ENCODE peak calls at places on chromosomes 16 and 17, in four cellular contexts. One of them, this sample, is unnamed.
A peak's percentile ranks its signal among the peaks of the same experiment; 100 is the strongest.

GRCh38 chr17:82316651-82317393 is 586 bp downstream of the CD7 start:
- DNase-seq in mesendoderm: no peak
- DNase-seq in IMR-90: no peak
- DNase-seq in H9: no peak
- DNase-seq in this sample: no peak

GRCh38 chr16:49704586-49705155 is 151.2 kb downstream of the ZNF423 start:
- DNase-seq in IMR-90: no peak
- DNase-seq in mesendoderm: peak; percentile 66
- DNase-seq in H9: peak; percentile 68
- DNase-seq in this sample: no peak

GRCh38 chr16:10600792-10601443 is 20.5 kb upstream of the EMP2 start:
- DNase-seq in H9: no peak
- DNase-seq in mesendoderm: no peak
- DNase-seq in IMR-90: peak; percentile 38
- DNase-seq in this sample: no peak

GRCh38 chr17:58960068-58960467 is 146.6 kb downstream of the TRIM37 start:
- DNase-seq in IMR-90: peak; percentile 74
- DNase-seq in H9: no peak
- DNase-seq in mesendoderm: peak; percentile 62
- DNase-seq in this sample: no peak

GRCh38 chr16:22670551-22670970 is 143.4 kb upstream of the HS3ST2 start:
- DNase-seq in IMR-90: no peak
- DNase-seq in mesendoderm: peak; percentile 82
- DNase-seq in H9: peak; percentile 94
- DNase-seq in this sample: peak; percentile 86

GRCh38 chr16:87412371-87412995 is 20.3 kb downstream of the MAP1LC3B start:
- DNase-seq in mesendoderm: no peak
- DNase-seq in H9: no peak
- DNase-seq in IMR-90: no peak
- DNase-seq in this sample: no peak

GRCh38 chr17:15431766-15432165 is 35.7 kb downstream of the CDRT4 start:
- DNase-seq in mesendoderm: no peak
- DNase-seq in IMR-90: no peak
- DNase-seq in H9: no peak
- DNase-seq in this sample: no peak

GRCh38 chr17:37802712-37803416 is 58.0 kb upstream of the HNF1B start:
- DNase-seq in H9: no peak
- DNase-seq in IMR-90: peak; percentile 80
- DNase-seq in mesendoderm: no peak
- DNase-seq in this sample: no peak

GRCh38 chr16:75837681-75838080 is 111.4 kb upstream of the CPHXL start:
- DNase-seq in mesendoderm: peak; percentile 62
- DNase-seq in H9: no peak
- DNase-seq in IMR-90: no peak
- DNase-seq in this sample: no peak

GRCh38 chr17:32267690-32268205 is 2.1 kb downstream of the RHBDL3 start:
- DNase-seq in H9: peak; percentile 65
- DNase-seq in mesendoderm: peak; percentile 62
- DNase-seq in IMR-90: no peak
- DNase-seq in this sample: peak; percentile 56

GRCh38 chr16:75379911-75380847 is 53.1 kb downstream of the CFDP1 start:
- DNase-seq in H9: no peak
- DNase-seq in mesendoderm: no peak
- DNase-seq in IMR-90: no peak
- DNase-seq in this sample: no peak

GRCh38 chr17:30391534-30391933 is 12.8 kb downstream of the CPD start:
- DNase-seq in H9: no peak
- DNase-seq in mesendoderm: peak; percentile 42
- DNase-seq in IMR-90: no peak
- DNase-seq in this sample: no peak

GRCh38 chr17:42512733-42513251 is 23.2 kb upstream of the NAGLU start:
- DNase-seq in IMR-90: peak; percentile 56
- DNase-seq in mesendoderm: no peak
- DNase-seq in H9: no peak
- DNase-seq in this sample: no peak

GRCh38 chr16:35908942-35909341 is 2449.5 kb downstream of the TP53TG3F start:
- DNase-seq in IMR-90: no peak
- DNase-seq in mesendoderm: peak; percentile 1
- DNase-seq in H9: no peak
- DNase-seq in this sample: no peak

GRCh38 chr16:65938083-65938482 is 428.4 kb upstream of the CDH5 start:
- DNase-seq in H9: no peak
- DNase-seq in mesendoderm: no peak
- DNase-seq in IMR-90: no peak
- DNase-seq in this sample: no peak
- H2AK5ac ChIP-seq in H9: no peak overlapping the region
- H2AK5ac ChIP-seq in mesendoderm: no peak overlapping the region
- H2AK5ac ChIP-seq in IMR-90: no peak overlapping the region
- H2AK5ac ChIP-seq in this sample: no peak overlapping the region

DNA sequence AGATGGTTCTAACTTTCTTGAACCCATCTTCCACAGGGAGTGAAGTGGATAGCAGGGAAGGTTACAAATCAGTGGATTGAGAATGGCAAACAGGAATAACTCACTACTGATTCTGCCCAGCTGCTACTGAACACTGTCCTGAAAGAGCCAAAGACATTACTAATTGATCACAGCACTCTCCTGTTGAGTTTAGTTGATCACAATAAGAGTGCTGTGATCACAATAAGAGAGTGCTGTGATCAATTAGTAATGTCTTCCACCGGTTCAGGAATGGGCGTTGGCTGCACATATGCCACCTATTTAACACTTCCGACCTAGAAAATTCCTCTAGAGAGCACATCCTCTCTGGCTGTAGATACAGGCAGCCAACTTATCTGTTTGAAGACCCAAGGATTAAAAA is 11.4 kb downstream of the CFAP97D1 start:
- DNase-seq in IMR-90: peak; percentile 49
- DNase-seq in mesendoderm: peak; percentile 90
- DNase-seq in H9: peak; percentile 52
- DNase-seq in this sample: no peak
- H3K56ac ChIP-seq in IMR-90: no peak overlapping the region
- H3K56ac ChIP-seq in mesendoderm: no peak overlapping the region
- H3K56ac ChIP-seq in H9: no peak overlapping the region
- H3K56ac ChIP-seq in this sample: no peak overlapping the region

DNA sequence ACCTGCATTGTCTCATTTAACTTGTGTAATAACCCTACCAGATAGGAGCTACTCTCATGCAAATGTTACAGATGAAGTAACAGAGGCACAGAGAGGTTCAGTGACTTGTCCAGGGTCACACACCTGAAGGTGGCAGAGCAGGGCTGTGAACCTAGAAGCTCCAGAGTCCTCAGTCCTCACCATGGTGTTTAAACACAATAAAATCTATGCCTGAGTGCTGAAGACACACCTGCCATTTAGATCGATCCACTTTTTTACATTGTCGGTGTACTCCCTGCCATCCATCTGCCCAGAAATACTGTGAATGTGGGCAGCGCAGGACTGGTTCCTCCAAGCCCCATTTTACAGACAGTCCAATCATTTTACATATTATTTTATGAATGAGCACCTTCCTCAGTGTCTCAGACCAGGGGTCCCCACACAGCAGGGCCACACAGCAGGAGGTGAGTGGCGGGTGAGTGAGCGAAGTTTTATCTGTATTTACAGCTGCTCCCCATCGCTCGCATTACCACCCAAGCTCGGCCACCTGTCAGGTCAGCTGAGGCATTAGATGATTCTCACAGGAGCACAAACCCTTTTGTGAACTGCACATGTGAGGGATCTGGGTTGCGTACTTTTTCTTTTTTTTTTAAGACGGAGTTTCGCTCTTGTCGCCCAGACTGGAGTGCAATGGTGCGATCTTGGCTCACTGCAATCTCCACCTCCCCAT is 5.6 kb downstream of the IL4R start:
- DNase-seq in mesendoderm: no peak
- DNase-seq in IMR-90: no peak
- DNase-seq in H9: no peak
- DNase-seq in this sample: no peak
- H3K4me2 ChIP-seq in mesendoderm: no peak overlapping the region
- H3K4me2 ChIP-seq in IMR-90: no peak overlapping the region
- H3K4me2 ChIP-seq in H9: no peak overlapping the region
- H3K4me2 ChIP-seq in this sample: no peak overlapping the region

GRCh38 chr17:79951361-79952264 is 84.1 kb downstream of the TBC1D16 start:
- DNase-seq in IMR-90: peak; percentile 89
- DNase-seq in H9: peak; percentile 54
- DNase-seq in mesendoderm: peak; percentile 45
- DNase-seq in this sample: no peak
- H2AK5ac ChIP-seq in IMR-90: no peak overlapping the region
- H2AK5ac ChIP-seq in H9: no peak overlapping the region
- H2AK5ac ChIP-seq in mesendoderm: no peak overlapping the region
- H2AK5ac ChIP-seq in this sample: peak overlapping the region; percentile 16

GRCh38 chr17:80523054-80523744 is 21.4 kb upstream of the RPTOR start:
- DNase-seq in mesendoderm: no peak
- DNase-seq in IMR-90: no peak
- DNase-seq in H9: no peak
- DNase-seq in this sample: no peak

GRCh38 chr17:80527016-80527645 is 17.5 kb upstream of the RPTOR start:
- DNase-seq in IMR-90: peak; percentile 62
- DNase-seq in H9: no peak
- DNase-seq in mesendoderm: no peak
- DNase-seq in this sample: no peak

GRCh38 chr17:80526116-80526910 is 18.3 kb upstream of the RPTOR start:
- DNase-seq in IMR-90: no peak
- DNase-seq in mesendoderm: peak; percentile 16
- DNase-seq in H9: peak; percentile 83
- DNase-seq in this sample: no peak

GRCh38 chr17:80520810-80521209 is 23.8 kb upstream of the RPTOR start:
- DNase-seq in H9: no peak
- DNase-seq in IMR-90: no peak
- DNase-seq in mesendoderm: no peak
- DNase-seq in this sample: no peak

GRCh38 chr17:80524150-80524712 is 20.4 kb upstream of the RPTOR start:
- DNase-seq in IMR-90: no peak
- DNase-seq in H9: no peak
- DNase-seq in mesendoderm: no peak
- DNase-seq in this sample: no peak
- H3K56ac ChIP-seq in IMR-90: no peak overlapping the region
- H3K56ac ChIP-seq in H9: no peak overlapping the region
- H3K56ac ChIP-seq in mesendoderm: no peak overlapping the region
- H3K56ac ChIP-seq in this sample: no peak overlapping the region

GRCh38 chr16:89633064-89633631 is 19.7 kb downstream of the DPEP1 start:
- DNase-seq in mesendoderm: no peak
- DNase-seq in IMR-90: peak; percentile 73
- DNase-seq in H9: no peak
- DNase-seq in this sample: no peak
- H3K4me2 ChIP-seq in mesendoderm: no peak overlapping the region
- H3K4me2 ChIP-seq in IMR-90: no peak overlapping the region
- H3K4me2 ChIP-seq in H9: no peak overlapping the region
- H3K4me2 ChIP-seq in this sample: no peak overlapping the region

GRCh38 chr16:81445143-81445922 is 725 bp downstream of the CMIP start:
- DNase-seq in IMR-90: peak; percentile 19
- DNase-seq in H9: no peak
- DNase-seq in mesendoderm: no peak
- DNase-seq in this sample: peak; percentile 61

GRCh38 chr16:81442909-81443687 is 1.5 kb upstream of the CMIP start:
- DNase-seq in IMR-90: no peak
- DNase-seq in mesendoderm: no peak
- DNase-seq in H9: no peak
- DNase-seq in this sample: no peak

GRCh38 chr16:81443688-81444447 is 740 bp upstream of the CMIP start:
- DNase-seq in H9: peak; percentile 52
- DNase-seq in IMR-90: no peak
- DNase-seq in mesendoderm: no peak
- DNase-seq in this sample: peak; percentile 74

GRCh38 chr16:81445926-81446317 is 1.3 kb downstream of the CMIP start:
- DNase-seq in mesendoderm: peak; percentile 67
- DNase-seq in H9: no peak
- DNase-seq in IMR-90: no peak
- DNase-seq in this sample: no peak

GRCh38 chr16:81444448-81445121 is at the start of gene CMIP:
- DNase-seq in mesendoderm: peak; percentile 88
- DNase-seq in H9: peak; percentile 82
- DNase-seq in IMR-90: peak; percentile 72
- DNase-seq in this sample: peak; percentile 90
- H2AK5ac ChIP-seq in mesendoderm: no peak within 1 kb of the TSS
- H2AK5ac ChIP-seq in H9: no peak within 1 kb of the TSS
- H2AK5ac ChIP-seq in IMR-90: peak within 1 kb of the TSS; percentile 89
- H2AK5ac ChIP-seq in this sample: peak within 1 kb of the TSS; percentile 89

GRCh38 chr17:65312718-65313382 is 175.7 kb downstream of the RGS9 start:
- DNase-seq in mesendoderm: peak; percentile 46
- DNase-seq in H9: no peak
- DNase-seq in IMR-90: no peak
- DNase-seq in this sample: no peak

GRCh38 chr17:65314212-65314611 is 177.0 kb downstream of the RGS9 start:
- DNase-seq in IMR-90: no peak
- DNase-seq in H9: no peak
- DNase-seq in mesendoderm: no peak
- DNase-seq in this sample: no peak
- H3K56ac ChIP-seq in IMR-90: no peak overlapping the region
- H3K56ac ChIP-seq in H9: no peak overlapping the region
- H3K56ac ChIP-seq in mesendoderm: no peak overlapping the region
- H3K56ac ChIP-seq in this sample: no peak overlapping the region

GRCh38 chr17:55587608-55588139 is 76.4 kb upstream of the SMIM36 start:
- DNase-seq in mesendoderm: no peak
- DNase-seq in H9: no peak
- DNase-seq in IMR-90: peak; percentile 65
- DNase-seq in this sample: no peak
- H3K4me2 ChIP-seq in mesendoderm: no peak overlapping the region
- H3K4me2 ChIP-seq in H9: no peak overlapping the region
- H3K4me2 ChIP-seq in IMR-90: peak overlapping the region; percentile 1
- H3K4me2 ChIP-seq in this sample: no peak overlapping the region

DNA sequence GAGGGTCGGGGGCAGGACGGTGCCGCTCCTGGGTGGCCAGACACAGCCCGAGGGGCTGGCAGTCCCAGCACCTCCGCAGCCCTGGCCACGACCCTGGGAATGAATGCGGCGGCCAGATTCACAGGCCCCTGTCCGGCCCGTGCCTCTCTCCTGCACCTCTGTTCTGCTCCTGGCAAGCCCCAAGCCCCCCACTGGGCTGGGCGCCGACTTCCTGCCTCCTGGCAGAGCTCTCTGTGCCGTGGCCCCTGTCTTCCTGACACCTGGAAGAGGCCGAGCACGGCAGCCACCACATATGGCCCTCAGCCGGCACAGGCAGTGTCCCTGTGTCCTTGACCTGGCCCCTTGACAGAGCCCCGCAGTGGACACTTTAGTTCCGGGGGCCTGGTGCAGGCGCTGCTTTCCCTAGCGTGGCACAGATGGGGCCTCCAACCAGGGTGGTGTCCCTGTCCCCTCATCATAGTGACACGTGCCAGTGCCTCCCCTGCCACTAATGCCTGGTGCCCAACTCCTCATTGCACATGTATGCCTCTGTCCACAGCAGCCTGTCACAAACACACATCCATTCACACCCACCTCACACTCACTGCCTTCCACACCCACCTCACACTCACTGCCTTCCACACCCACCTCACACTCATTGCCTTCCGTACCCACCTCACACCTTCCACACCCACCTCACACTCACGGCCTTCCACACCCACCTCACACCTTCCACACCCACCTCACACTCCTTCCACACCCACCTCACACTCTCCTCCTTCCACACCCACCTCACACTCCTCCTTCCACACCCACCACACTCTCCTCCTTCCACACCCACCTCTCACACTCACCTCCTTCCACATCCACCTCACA is 110.6 kb upstream of the PLCG2 start:
- DNase-seq in H9: no peak
- DNase-seq in IMR-90: no peak
- DNase-seq in mesendoderm: no peak
- DNase-seq in this sample: no peak
- H2AK5ac ChIP-seq in H9: no peak overlapping the region
- H2AK5ac ChIP-seq in IMR-90: no peak overlapping the region
- H2AK5ac ChIP-seq in mesendoderm: no peak overlapping the region
- H2AK5ac ChIP-seq in this sample: no peak overlapping the region

This sample was measured in H1.